ENCODE peak calls at places on chromosomes 1 and 21, in ten cellular contexts. One of them, this sample, is unnamed.
A peak's percentile ranks its signal among the peaks of the same experiment; 100 is the strongest.

GRCh38 chr1:99327357-99327756 is 63.1 kb downstream of the PLPPR4 start:
- DNase-seq in NCI-H1105 treated with DMSO at 0.1 percent for 48 hours: peak; percentile 36
- DNase-seq in COLO829: no peak
- DNase-seq in breast epithelium: no peak
- DNase-seq in astrocyte of the cerebellum: no peak
- DNase-seq in mesothelial cell of epicardium: no peak
- DNase-seq in nephron progenitor cell: no peak
- DNase-seq in activated T-helper 1 cell treated with anti-CD3 and anti-CD28 coated beads, Interleukin-12 subunit alpha, Interleukin-12 subunit beta, Interleukin-2, Interleukin-4 antibody, amounts not matched to agents 30 ng/mL and 10 ng/mL and 1 ng/mL, durations not matched to agents 14 hours and 24 hours and 36 hours: no peak
- DNase-seq in activated gamma-delta T cell: no peak
- DNase-seq in iPS DF 19.7: peak; percentile 61
- DNase-seq in this sample: no peak

GRCh38 chr21:14115646-14116045 is 95.1 kb downstream of the LIPI start:
- DNase-seq in astrocyte of the cerebellum: no peak
- DNase-seq in nephron progenitor cell: no peak
- DNase-seq in breast epithelium: no peak
- DNase-seq in activated T-helper 1 cell treated with anti-CD3 and anti-CD28 coated beads, Interleukin-12 subunit alpha, Interleukin-12 subunit beta, Interleukin-2, Interleukin-4 antibody, amounts not matched to agents 30 ng/mL and 10 ng/mL and 1 ng/mL, durations not matched to agents 14 hours and 24 hours and 36 hours: no peak
- DNase-seq in NCI-H1105 treated with DMSO at 0.1 percent for 48 hours: no peak
- DNase-seq in iPS DF 19.7: no peak
- DNase-seq in COLO829: no peak
- DNase-seq in activated gamma-delta T cell: no peak
- DNase-seq in mesothelial cell of epicardium: no peak
- DNase-seq in this sample: no peak

GRCh38 chr1:46171351-46171750 is 3.5 kb upstream of the TSPAN1 start:
- DNase-seq in astrocyte of the cerebellum: no peak
- DNase-seq in COLO829: no peak
- DNase-seq in activated gamma-delta T cell: no peak
- DNase-seq in iPS DF 19.7: no peak
- DNase-seq in breast epithelium: no peak
- DNase-seq in mesothelial cell of epicardium: no peak
- DNase-seq in nephron progenitor cell: no peak
- DNase-seq in NCI-H1105 treated with DMSO at 0.1 percent for 48 hours: no peak
- DNase-seq in activated T-helper 1 cell treated with anti-CD3 and anti-CD28 coated beads, Interleukin-12 subunit alpha, Interleukin-12 subunit beta, Interleukin-2, Interleukin-4 antibody, amounts not matched to agents 30 ng/mL and 10 ng/mL and 1 ng/mL, durations not matched to agents 14 hours and 24 hours and 36 hours: no peak
- DNase-seq in this sample: no peak

GRCh38 chr1:78254517-78254916 is 208.8 kb downstream of the GIPC2 start:
- DNase-seq in activated T-helper 1 cell treated with anti-CD3 and anti-CD28 coated beads, Interleukin-12 subunit alpha, Interleukin-12 subunit beta, Interleukin-2, Interleukin-4 antibody, amounts not matched to agents 30 ng/mL and 10 ng/mL and 1 ng/mL, durations not matched to agents 14 hours and 24 hours and 36 hours: no peak
- DNase-seq in iPS DF 19.7: no peak
- DNase-seq in activated gamma-delta T cell: no peak
- DNase-seq in NCI-H1105 treated with DMSO at 0.1 percent for 48 hours: no peak
- DNase-seq in breast epithelium: no peak
- DNase-seq in nephron progenitor cell: no peak
- DNase-seq in astrocyte of the cerebellum: no peak
- DNase-seq in mesothelial cell of epicardium: no peak
- DNase-seq in COLO829: no peak
- DNase-seq in this sample: no peak

GRCh38 chr1:94755675-94756074 is 64.5 kb upstream of the SLC44A3 start:
- DNase-seq in NCI-H1105 treated with DMSO at 0.1 percent for 48 hours: no peak
- DNase-seq in activated T-helper 1 cell treated with anti-CD3 and anti-CD28 coated beads, Interleukin-12 subunit alpha, Interleukin-12 subunit beta, Interleukin-2, Interleukin-4 antibody, amounts not matched to agents 30 ng/mL and 10 ng/mL and 1 ng/mL, durations not matched to agents 14 hours and 24 hours and 36 hours: no peak
- DNase-seq in iPS DF 19.7: no peak
- DNase-seq in mesothelial cell of epicardium: no peak
- DNase-seq in activated gamma-delta T cell: no peak
- DNase-seq in astrocyte of the cerebellum: peak; percentile 97
- DNase-seq in COLO829: no peak
- DNase-seq in breast epithelium: no peak
- DNase-seq in nephron progenitor cell: no peak
- DNase-seq in this sample: no peak

GRCh38 chr1:220698607-220699016 is 8.4 kb downstream of the C1orf115 start:
- DNase-seq in astrocyte of the cerebellum: no peak
- DNase-seq in nephron progenitor cell: no peak
- DNase-seq in mesothelial cell of epicardium: no peak
- DNase-seq in activated T-helper 1 cell treated with anti-CD3 and anti-CD28 coated beads, Interleukin-12 subunit alpha, Interleukin-12 subunit beta, Interleukin-2, Interleukin-4 antibody, amounts not matched to agents 30 ng/mL and 10 ng/mL and 1 ng/mL, durations not matched to agents 14 hours and 24 hours and 36 hours: no peak
- DNase-seq in iPS DF 19.7: no peak
- DNase-seq in COLO829: no peak
- DNase-seq in NCI-H1105 treated with DMSO at 0.1 percent for 48 hours: no peak
- DNase-seq in breast epithelium: no peak
- DNase-seq in activated gamma-delta T cell: no peak
- DNase-seq in this sample: no peak

GRCh38 chr1:25080294-25081209 is 150.5 kb upstream of the RUNX3 start:
- DNase-seq in activated gamma-delta T cell: no peak
- DNase-seq in NCI-H1105 treated with DMSO at 0.1 percent for 48 hours: no peak
- DNase-seq in mesothelial cell of epicardium: no peak
- DNase-seq in COLO829: peak; percentile 40
- DNase-seq in activated T-helper 1 cell treated with anti-CD3 and anti-CD28 coated beads, Interleukin-12 subunit alpha, Interleukin-12 subunit beta, Interleukin-2, Interleukin-4 antibody, amounts not matched to agents 30 ng/mL and 10 ng/mL and 1 ng/mL, durations not matched to agents 14 hours and 24 hours and 36 hours: no peak
- DNase-seq in iPS DF 19.7: no peak
- DNase-seq in astrocyte of the cerebellum: no peak
- DNase-seq in nephron progenitor cell: no peak
- DNase-seq in breast epithelium: no peak
- DNase-seq in this sample: no peak

GRCh38 chr1:226061793-226062557 is 541 bp upstream of the H3-3A start:
- DNase-seq in activated T-helper 1 cell treated with anti-CD3 and anti-CD28 coated beads, Interleukin-12 subunit alpha, Interleukin-12 subunit beta, Interleukin-2, Interleukin-4 antibody, amounts not matched to agents 30 ng/mL and 10 ng/mL and 1 ng/mL, durations not matched to agents 14 hours and 24 hours and 36 hours: no peak
- DNase-seq in activated gamma-delta T cell: peak; percentile 35
- DNase-seq in nephron progenitor cell: peak; percentile 88
- DNase-seq in astrocyte of the cerebellum: no peak
- DNase-seq in breast epithelium: peak; percentile 69
- DNase-seq in NCI-H1105 treated with DMSO at 0.1 percent for 48 hours: peak; percentile 40
- DNase-seq in mesothelial cell of epicardium: peak; percentile 69
- DNase-seq in iPS DF 19.7: peak; percentile 47
- DNase-seq in COLO829: peak; percentile 61
- DNase-seq in this sample: peak; percentile 21

GRCh38 chr21:41208946-41209345 is 41.0 kb downstream of the BACE2 start:
- DNase-seq in breast epithelium: no peak
- DNase-seq in nephron progenitor cell: no peak
- DNase-seq in activated gamma-delta T cell: no peak
- DNase-seq in astrocyte of the cerebellum: no peak
- DNase-seq in mesothelial cell of epicardium: no peak
- DNase-seq in iPS DF 19.7: no peak
- DNase-seq in COLO829: no peak
- DNase-seq in activated T-helper 1 cell treated with anti-CD3 and anti-CD28 coated beads, Interleukin-12 subunit alpha, Interleukin-12 subunit beta, Interleukin-2, Interleukin-4 antibody, amounts not matched to agents 30 ng/mL and 10 ng/mL and 1 ng/mL, durations not matched to agents 14 hours and 24 hours and 36 hours: no peak
- DNase-seq in NCI-H1105 treated with DMSO at 0.1 percent for 48 hours: no peak
- DNase-seq in this sample: no peak

GRCh38 chr1:212455406-212456165 is 22.9 kb downstream of the NENF start:
- DNase-seq in activated T-helper 1 cell treated with anti-CD3 and anti-CD28 coated beads, Interleukin-12 subunit alpha, Interleukin-12 subunit beta, Interleukin-2, Interleukin-4 antibody, amounts not matched to agents 30 ng/mL and 10 ng/mL and 1 ng/mL, durations not matched to agents 14 hours and 24 hours and 36 hours: peak; percentile 73
- DNase-seq in activated gamma-delta T cell: no peak
- DNase-seq in NCI-H1105 treated with DMSO at 0.1 percent for 48 hours: peak; percentile 57
- DNase-seq in astrocyte of the cerebellum: peak; percentile 69
- DNase-seq in mesothelial cell of epicardium: peak; percentile 78
- DNase-seq in iPS DF 19.7: peak; percentile 42
- DNase-seq in nephron progenitor cell: peak; percentile 93
- DNase-seq in COLO829: peak; percentile 91
- DNase-seq in breast epithelium: peak; percentile 81
- DNase-seq in this sample: peak; percentile 55

GRCh38 chr1:60727553-60727952 is 354.8 kb upstream of the NFIA start:
- DNase-seq in mesothelial cell of epicardium: no peak
- DNase-seq in astrocyte of the cerebellum: no peak
- DNase-seq in activated T-helper 1 cell treated with anti-CD3 and anti-CD28 coated beads, Interleukin-12 subunit alpha, Interleukin-12 subunit beta, Interleukin-2, Interleukin-4 antibody, amounts not matched to agents 30 ng/mL and 10 ng/mL and 1 ng/mL, durations not matched to agents 14 hours and 24 hours and 36 hours: no peak
- DNase-seq in breast epithelium: peak; percentile 58
- DNase-seq in activated gamma-delta T cell: no peak
- DNase-seq in iPS DF 19.7: no peak
- DNase-seq in NCI-H1105 treated with DMSO at 0.1 percent for 48 hours: no peak
- DNase-seq in nephron progenitor cell: no peak
- DNase-seq in COLO829: no peak
- DNase-seq in this sample: no peak

GRCh38 chr1:27626031-27626935 is 8.7 kb downstream of the FGR start:
- DNase-seq in iPS DF 19.7: no peak
- DNase-seq in mesothelial cell of epicardium: no peak
- DNase-seq in activated T-helper 1 cell treated with anti-CD3 and anti-CD28 coated beads, Interleukin-12 subunit alpha, Interleukin-12 subunit beta, Interleukin-2, Interleukin-4 antibody, amounts not matched to agents 30 ng/mL and 10 ng/mL and 1 ng/mL, durations not matched to agents 14 hours and 24 hours and 36 hours: no peak
- DNase-seq in activated gamma-delta T cell: no peak
- DNase-seq in breast epithelium: no peak
- DNase-seq in nephron progenitor cell: no peak
- DNase-seq in COLO829: no peak
- DNase-seq in astrocyte of the cerebellum: no peak
- DNase-seq in NCI-H1105 treated with DMSO at 0.1 percent for 48 hours: no peak
- DNase-seq in this sample: no peak

GRCh38 chr21:26769613-26770188 is 75.5 kb downstream of the ADAMTS1 start:
- DNase-seq in mesothelial cell of epicardium: no peak
- DNase-seq in COLO829: peak; percentile 23
- DNase-seq in iPS DF 19.7: no peak
- DNase-seq in NCI-H1105 treated with DMSO at 0.1 percent for 48 hours: no peak
- DNase-seq in breast epithelium: no peak
- DNase-seq in activated T-helper 1 cell treated with anti-CD3 and anti-CD28 coated beads, Interleukin-12 subunit alpha, Interleukin-12 subunit beta, Interleukin-2, Interleukin-4 antibody, amounts not matched to agents 30 ng/mL and 10 ng/mL and 1 ng/mL, durations not matched to agents 14 hours and 24 hours and 36 hours: no peak
- DNase-seq in nephron progenitor cell: peak; percentile 5
- DNase-seq in activated gamma-delta T cell: no peak
- DNase-seq in astrocyte of the cerebellum: peak; percentile 46
- DNase-seq in this sample: no peak

GRCh38 chr1:165895451-165895871 is 68.0 kb downstream of the UCK2 start:
- DNase-seq in activated gamma-delta T cell: no peak
- DNase-seq in iPS DF 19.7: no peak
- DNase-seq in breast epithelium: no peak
- DNase-seq in NCI-H1105 treated with DMSO at 0.1 percent for 48 hours: no peak
- DNase-seq in astrocyte of the cerebellum: no peak
- DNase-seq in nephron progenitor cell: no peak
- DNase-seq in mesothelial cell of epicardium: no peak
- DNase-seq in activated T-helper 1 cell treated with anti-CD3 and anti-CD28 coated beads, Interleukin-12 subunit alpha, Interleukin-12 subunit beta, Interleukin-2, Interleukin-4 antibody, amounts not matched to agents 30 ng/mL and 10 ng/mL and 1 ng/mL, durations not matched to agents 14 hours and 24 hours and 36 hours: no peak
- DNase-seq in COLO829: no peak
- DNase-seq in this sample: no peak

GRCh38 chr1:246147471-246148461 is 359.3 kb downstream of the SMYD3 start:
- DNase-seq in COLO829: no peak
- DNase-seq in iPS DF 19.7: no peak
- DNase-seq in nephron progenitor cell: no peak
- DNase-seq in activated gamma-delta T cell: no peak
- DNase-seq in NCI-H1105 treated with DMSO at 0.1 percent for 48 hours: no peak
- DNase-seq in astrocyte of the cerebellum: no peak
- DNase-seq in mesothelial cell of epicardium: no peak
- DNase-seq in breast epithelium: no peak
- DNase-seq in activated T-helper 1 cell treated with anti-CD3 and anti-CD28 coated beads, Interleukin-12 subunit alpha, Interleukin-12 subunit beta, Interleukin-2, Interleukin-4 antibody, amounts not matched to agents 30 ng/mL and 10 ng/mL and 1 ng/mL, durations not matched to agents 14 hours and 24 hours and 36 hours: no peak
- DNase-seq in this sample: no peak

GRCh38 chr1:119676571-119677206 is 28.6 kb upstream of the ZNF697 start:
- DNase-seq in astrocyte of the cerebellum: no peak
- DNase-seq in activated gamma-delta T cell: no peak
- DNase-seq in NCI-H1105 treated with DMSO at 0.1 percent for 48 hours: no peak
- DNase-seq in mesothelial cell of epicardium: no peak
- DNase-seq in iPS DF 19.7: no peak
- DNase-seq in breast epithelium: no peak
- DNase-seq in activated T-helper 1 cell treated with anti-CD3 and anti-CD28 coated beads, Interleukin-12 subunit alpha, Interleukin-12 subunit beta, Interleukin-2, Interleukin-4 antibody, amounts not matched to agents 30 ng/mL and 10 ng/mL and 1 ng/mL, durations not matched to agents 14 hours and 24 hours and 36 hours: no peak
- DNase-seq in nephron progenitor cell: no peak
- DNase-seq in COLO829: no peak
- DNase-seq in this sample: peak; percentile 66

GRCh38 chr1:3545363-3546047 is 65.8 kb downstream of the MEGF6 start:
- DNase-seq in astrocyte of the cerebellum: no peak
- DNase-seq in NCI-H1105 treated with DMSO at 0.1 percent for 48 hours: no peak
- DNase-seq in iPS DF 19.7: no peak
- DNase-seq in mesothelial cell of epicardium: no peak
- DNase-seq in activated gamma-delta T cell: no peak
- DNase-seq in activated T-helper 1 cell treated with anti-CD3 and anti-CD28 coated beads, Interleukin-12 subunit alpha, Interleukin-12 subunit beta, Interleukin-2, Interleukin-4 antibody, amounts not matched to agents 30 ng/mL and 10 ng/mL and 1 ng/mL, durations not matched to agents 14 hours and 24 hours and 36 hours: no peak
- DNase-seq in COLO829: no peak
- DNase-seq in nephron progenitor cell: peak; percentile 57
- DNase-seq in breast epithelium: no peak
- DNase-seq in this sample: no peak

GRCh38 chr1:58785424-58786058 is 1.7 kb upstream of the JUN start:
- DNase-seq in breast epithelium: peak; percentile 81
- DNase-seq in NCI-H1105 treated with DMSO at 0.1 percent for 48 hours: peak; percentile 88
- DNase-seq in iPS DF 19.7: no peak
- DNase-seq in mesothelial cell of epicardium: peak; percentile 26
- DNase-seq in activated T-helper 1 cell treated with anti-CD3 and anti-CD28 coated beads, Interleukin-12 subunit alpha, Interleukin-12 subunit beta, Interleukin-2, Interleukin-4 antibody, amounts not matched to agents 30 ng/mL and 10 ng/mL and 1 ng/mL, durations not matched to agents 14 hours and 24 hours and 36 hours: peak; percentile 20
- DNase-seq in activated gamma-delta T cell: peak; percentile 17
- DNase-seq in nephron progenitor cell: peak; percentile 40
- DNase-seq in COLO829: no peak
- DNase-seq in astrocyte of the cerebellum: no peak
- DNase-seq in this sample: no peak

GRCh38 chr1:26953374-26953773 is 6.9 kb downstream of the KDF1 start:
- DNase-seq in activated gamma-delta T cell: no peak
- DNase-seq in COLO829: no peak
- DNase-seq in activated T-helper 1 cell treated with anti-CD3 and anti-CD28 coated beads, Interleukin-12 subunit alpha, Interleukin-12 subunit beta, Interleukin-2, Interleukin-4 antibody, amounts not matched to agents 30 ng/mL and 10 ng/mL and 1 ng/mL, durations not matched to agents 14 hours and 24 hours and 36 hours: no peak
- DNase-seq in iPS DF 19.7: no peak
- DNase-seq in NCI-H1105 treated with DMSO at 0.1 percent for 48 hours: no peak
- DNase-seq in astrocyte of the cerebellum: no peak
- DNase-seq in breast epithelium: no peak
- DNase-seq in nephron progenitor cell: no peak
- DNase-seq in mesothelial cell of epicardium: no peak
- DNase-seq in this sample: no peak

GRCh38 chr1:173137116-173137515 is 70.0 kb downstream of the TNFSF4 start:
- DNase-seq in mesothelial cell of epicardium: no peak
- DNase-seq in NCI-H1105 treated with DMSO at 0.1 percent for 48 hours: no peak
- DNase-seq in iPS DF 19.7: no peak
- DNase-seq in COLO829: no peak
- DNase-seq in breast epithelium: no peak
- DNase-seq in activated gamma-delta T cell: no peak
- DNase-seq in activated T-helper 1 cell treated with anti-CD3 and anti-CD28 coated beads, Interleukin-12 subunit alpha, Interleukin-12 subunit beta, Interleukin-2, Interleukin-4 antibody, amounts not matched to agents 30 ng/mL and 10 ng/mL and 1 ng/mL, durations not matched to agents 14 hours and 24 hours and 36 hours: no peak
- DNase-seq in astrocyte of the cerebellum: no peak
- DNase-seq in nephron progenitor cell: no peak
- DNase-seq in this sample: no peak

GRCh38 chr1:221543529-221544120 is 198.3 kb downstream of the DUSP10 start:
- DNase-seq in NCI-H1105 treated with DMSO at 0.1 percent for 48 hours: peak; percentile 10
- DNase-seq in astrocyte of the cerebellum: peak; percentile 24
- DNase-seq in COLO829: peak; percentile 71
- DNase-seq in iPS DF 19.7: no peak
- DNase-seq in activated gamma-delta T cell: no peak
- DNase-seq in mesothelial cell of epicardium: no peak
- DNase-seq in activated T-helper 1 cell treated with anti-CD3 and anti-CD28 coated beads, Interleukin-12 subunit alpha, Interleukin-12 subunit beta, Interleukin-2, Interleukin-4 antibody, amounts not matched to agents 30 ng/mL and 10 ng/mL and 1 ng/mL, durations not matched to agents 14 hours and 24 hours and 36 hours: no peak
- DNase-seq in nephron progenitor cell: no peak
- DNase-seq in breast epithelium: no peak
- DNase-seq in this sample: no peak

GRCh38 chr21:43768868-43769167 is 7.3 kb downstream of the CSTB start:
- DNase-seq in iPS DF 19.7: no peak
- DNase-seq in COLO829: no peak
- DNase-seq in nephron progenitor cell: no peak
- DNase-seq in breast epithelium: no peak
- DNase-seq in mesothelial cell of epicardium: no peak
- DNase-seq in NCI-H1105 treated with DMSO at 0.1 percent for 48 hours: no peak
- DNase-seq in activated gamma-delta T cell: no peak
- DNase-seq in astrocyte of the cerebellum: no peak
- DNase-seq in activated T-helper 1 cell treated with anti-CD3 and anti-CD28 coated beads, Interleukin-12 subunit alpha, Interleukin-12 subunit beta, Interleukin-2, Interleukin-4 antibody, amounts not matched to agents 30 ng/mL and 10 ng/mL and 1 ng/mL, durations not matched to agents 14 hours and 24 hours and 36 hours: no peak
- DNase-seq in this sample: no peak

GRCh38 chr1:84996846-84997666 is at the start of gene MCOLN2:
- DNase-seq in NCI-H1105 treated with DMSO at 0.1 percent for 48 hours: peak; percentile 45
- DNase-seq in activated gamma-delta T cell: peak; percentile 38
- DNase-seq in breast epithelium: no peak
- DNase-seq in COLO829: peak; percentile 34
- DNase-seq in mesothelial cell of epicardium: peak; percentile 27
- DNase-seq in iPS DF 19.7: no peak
- DNase-seq in activated T-helper 1 cell treated with anti-CD3 and anti-CD28 coated beads, Interleukin-12 subunit alpha, Interleukin-12 subunit beta, Interleukin-2, Interleukin-4 antibody, amounts not matched to agents 30 ng/mL and 10 ng/mL and 1 ng/mL, durations not matched to agents 14 hours and 24 hours and 36 hours: peak; percentile 52
- DNase-seq in astrocyte of the cerebellum: no peak
- DNase-seq in nephron progenitor cell: peak; percentile 73
- DNase-seq in this sample: no peak

GRCh38 chr1:228175316-228176023 is 9.9 kb downstream of the IBA57 start:
- DNase-seq in nephron progenitor cell: no peak
- DNase-seq in activated T-helper 1 cell treated with anti-CD3 and anti-CD28 coated beads, Interleukin-12 subunit alpha, Interleukin-12 subunit beta, Interleukin-2, Interleukin-4 antibody, amounts not matched to agents 30 ng/mL and 10 ng/mL and 1 ng/mL, durations not matched to agents 14 hours and 24 hours and 36 hours: no peak
- DNase-seq in NCI-H1105 treated with DMSO at 0.1 percent for 48 hours: no peak
- DNase-seq in activated gamma-delta T cell: no peak
- DNase-seq in breast epithelium: no peak
- DNase-seq in iPS DF 19.7: no peak
- DNase-seq in astrocyte of the cerebellum: no peak
- DNase-seq in mesothelial cell of epicardium: no peak
- DNase-seq in COLO829: no peak
- DNase-seq in this sample: no peak

GRCh38 chr1:245263701-245264100 is 108.9 kb downstream of the KIF26B start:
- DNase-seq in NCI-H1105 treated with DMSO at 0.1 percent for 48 hours: no peak
- DNase-seq in activated gamma-delta T cell: no peak
- DNase-seq in nephron progenitor cell: no peak
- DNase-seq in astrocyte of the cerebellum: no peak
- DNase-seq in COLO829: no peak
- DNase-seq in mesothelial cell of epicardium: no peak
- DNase-seq in breast epithelium: no peak
- DNase-seq in iPS DF 19.7: no peak
- DNase-seq in activated T-helper 1 cell treated with anti-CD3 and anti-CD28 coated beads, Interleukin-12 subunit alpha, Interleukin-12 subunit beta, Interleukin-2, Interleukin-4 antibody, amounts not matched to agents 30 ng/mL and 10 ng/mL and 1 ng/mL, durations not matched to agents 14 hours and 24 hours and 36 hours: no peak
- DNase-seq in this sample: no peak

GRCh38 chr21:40562603-40563002 is 284.4 kb downstream of the DSCAM start:
- DNase-seq in activated gamma-delta T cell: no peak
- DNase-seq in mesothelial cell of epicardium: no peak
- DNase-seq in nephron progenitor cell: no peak
- DNase-seq in COLO829: no peak
- DNase-seq in iPS DF 19.7: no peak
- DNase-seq in astrocyte of the cerebellum: no peak
- DNase-seq in NCI-H1105 treated with DMSO at 0.1 percent for 48 hours: no peak
- DNase-seq in activated T-helper 1 cell treated with anti-CD3 and anti-CD28 coated beads, Interleukin-12 subunit alpha, Interleukin-12 subunit beta, Interleukin-2, Interleukin-4 antibody, amounts not matched to agents 30 ng/mL and 10 ng/mL and 1 ng/mL, durations not matched to agents 14 hours and 24 hours and 36 hours: no peak
- DNase-seq in breast epithelium: no peak
- DNase-seq in this sample: no peak

GRCh38 chr1:210516675-210517459 is 188.2 kb downstream of the HHAT start:
- DNase-seq in activated T-helper 1 cell treated with anti-CD3 and anti-CD28 coated beads, Interleukin-12 subunit alpha, Interleukin-12 subunit beta, Interleukin-2, Interleukin-4 antibody, amounts not matched to agents 30 ng/mL and 10 ng/mL and 1 ng/mL, durations not matched to agents 14 hours and 24 hours and 36 hours: no peak
- DNase-seq in activated gamma-delta T cell: no peak
- DNase-seq in breast epithelium: no peak
- DNase-seq in nephron progenitor cell: no peak
- DNase-seq in iPS DF 19.7: no peak
- DNase-seq in NCI-H1105 treated with DMSO at 0.1 percent for 48 hours: no peak
- DNase-seq in astrocyte of the cerebellum: no peak
- DNase-seq in COLO829: no peak
- DNase-seq in mesothelial cell of epicardium: no peak
- DNase-seq in this sample: no peak

GRCh38 chr1:107964397-107965111 is 426 bp downstream of the VAV3 start:
- DNase-seq in activated gamma-delta T cell: no peak
- DNase-seq in astrocyte of the cerebellum: no peak
- DNase-seq in breast epithelium: no peak
- DNase-seq in iPS DF 19.7: no peak
- DNase-seq in mesothelial cell of epicardium: no peak
- DNase-seq in activated T-helper 1 cell treated with anti-CD3 and anti-CD28 coated beads, Interleukin-12 subunit alpha, Interleukin-12 subunit beta, Interleukin-2, Interleukin-4 antibody, amounts not matched to agents 30 ng/mL and 10 ng/mL and 1 ng/mL, durations not matched to agents 14 hours and 24 hours and 36 hours: peak; percentile 5
- DNase-seq in NCI-H1105 treated with DMSO at 0.1 percent for 48 hours: peak; percentile 52
- DNase-seq in nephron progenitor cell: no peak
- DNase-seq in COLO829: no peak
- DNase-seq in this sample: no peak

This sample was measured in ascending aorta.